ENCODE peak calls at places on chromosomes 2 and 18, in seven cellular contexts. One of them, this sample, is unnamed.
A peak's percentile ranks its signal among the peaks of the same experiment; 100 is the strongest.

GRCh38 chr2:236870401-236870800 is 215.3 kb upstream of the COPS8 start:
- DNase-seq in cardiac fibroblast: no peak
- DNase-seq in heart right ventricle: no peak
- DNase-seq in AG04450: no peak
- DNase-seq in BE2C: no peak
- DNase-seq in cardiac muscle cell: peak; percentile 13
- DNase-seq in CD8-positive, alpha-beta T cell: no peak
- DNase-seq in this sample: no peak

GRCh38 chr18:46356278-46357033 is 252.3 kb downstream of the HAUS1 start:
- DNase-seq in cardiac fibroblast: no peak
- DNase-seq in heart right ventricle: peak; percentile 62
- DNase-seq in AG04450: no peak
- DNase-seq in BE2C: peak; percentile 79
- DNase-seq in cardiac muscle cell: no peak
- DNase-seq in CD8-positive, alpha-beta T cell: no peak
- DNase-seq in this sample: no peak

GRCh38 chr2:25419678-25420242 is 78.0 kb upstream of the DNMT3A start:
- DNase-seq in cardiac fibroblast: no peak
- DNase-seq in heart right ventricle: no peak
- DNase-seq in AG04450: no peak
- DNase-seq in BE2C: no peak
- DNase-seq in cardiac muscle cell: no peak
- DNase-seq in CD8-positive, alpha-beta T cell: no peak
- DNase-seq in this sample: no peak

GRCh38 chr2:181515719-181516118 is 58.5 kb downstream of the ITGA4 start:
- DNase-seq in cardiac fibroblast: no peak
- DNase-seq in heart right ventricle: no peak
- DNase-seq in AG04450: no peak
- DNase-seq in BE2C: no peak
- DNase-seq in cardiac muscle cell: no peak
- DNase-seq in CD8-positive, alpha-beta T cell: no peak
- DNase-seq in this sample: no peak

GRCh38 chr2:232980683-232981082 is 32.4 kb downstream of the NGEF start:
- DNase-seq in cardiac fibroblast: no peak
- DNase-seq in heart right ventricle: no peak
- DNase-seq in AG04450: no peak
- DNase-seq in BE2C: no peak
- DNase-seq in cardiac muscle cell: no peak
- DNase-seq in CD8-positive, alpha-beta T cell: no peak
- DNase-seq in this sample: no peak

GRCh38 chr2:1730047-1730937 is 14.0 kb downstream of the PXDN start:
- DNase-seq in cardiac fibroblast: peak; percentile 77
- DNase-seq in heart right ventricle: peak; percentile 8
- DNase-seq in AG04450: peak; percentile 84
- DNase-seq in BE2C: no peak
- DNase-seq in cardiac muscle cell: peak; percentile 86
- DNase-seq in CD8-positive, alpha-beta T cell: no peak
- DNase-seq in this sample: peak; percentile 97

GRCh38 chr18:74222710-74223497 is 68.9 kb downstream of the CYB5A start:
- DNase-seq in cardiac fibroblast: peak; percentile 23
- DNase-seq in heart right ventricle: no peak
- DNase-seq in AG04450: no peak
- DNase-seq in BE2C: no peak
- DNase-seq in cardiac muscle cell: peak; percentile 32
- DNase-seq in CD8-positive, alpha-beta T cell: no peak
- DNase-seq in this sample: no peak

GRCh38 chr18:62334110-62334509 is 9.0 kb downstream of the TNFRSF11A start:
- DNase-seq in cardiac fibroblast: peak; percentile 69
- DNase-seq in heart right ventricle: no peak
- DNase-seq in AG04450: no peak
- DNase-seq in BE2C: no peak
- DNase-seq in cardiac muscle cell: peak; percentile 35
- DNase-seq in CD8-positive, alpha-beta T cell: no peak
- DNase-seq in this sample: peak; percentile 9

GRCh38 chr18:332007-332406 is 64.2 kb upstream of the THOC1 start:
- DNase-seq in cardiac fibroblast: no peak
- DNase-seq in heart right ventricle: peak; percentile 20
- DNase-seq in AG04450: no peak
- DNase-seq in BE2C: no peak
- DNase-seq in cardiac muscle cell: no peak
- DNase-seq in CD8-positive, alpha-beta T cell: no peak
- DNase-seq in this sample: no peak

DNA sequence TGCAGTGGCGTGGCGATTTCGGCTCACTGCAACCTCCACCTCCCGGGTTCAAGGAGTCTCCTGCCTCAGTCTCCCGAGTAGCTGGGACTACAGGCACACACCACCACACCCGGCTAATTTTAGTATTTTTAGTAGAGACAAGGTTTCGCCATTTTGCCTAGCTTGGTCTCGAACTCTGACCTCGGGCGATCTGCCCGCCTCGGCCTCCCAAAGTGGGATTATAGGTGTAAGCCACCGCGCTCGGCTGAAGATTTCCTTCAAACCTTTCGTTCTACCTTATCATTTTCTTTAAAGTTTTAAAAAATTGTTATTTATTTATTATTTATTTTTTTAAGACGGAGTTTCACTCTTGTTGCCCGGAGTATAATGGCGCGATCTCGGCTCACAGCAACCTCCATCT is 979 bp upstream of the WDR43 start:
- DNase-seq in cardiac fibroblast: no peak
- DNase-seq in heart right ventricle: no peak
- DNase-seq in AG04450: no peak
- DNase-seq in BE2C: no peak
- DNase-seq in cardiac muscle cell: no peak
- DNase-seq in CD8-positive, alpha-beta T cell: no peak
- DNase-seq in this sample: no peak
- TF ChIP-seq CTCF in cardiac fibroblast: no peak
- TF ChIP-seq CTCF in heart right ventricle: no peak
- TF ChIP-seq CTCF in AG04450: no peak
- TF ChIP-seq CTCF in BE2C: no peak
- TF ChIP-seq CTCF in cardiac muscle cell: no peak
- TF ChIP-seq CTCF in CD8-positive, alpha-beta T cell: no peak
- TF ChIP-seq CTCF in this sample: no peak

GRCh38 chr2:38174646-38175096 is 98.7 kb upstream of the CYP1B1 start:
- DNase-seq in cardiac fibroblast: peak; percentile 96
- DNase-seq in heart right ventricle: no peak
- DNase-seq in AG04450: peak; percentile 91
- DNase-seq in BE2C: no peak
- DNase-seq in cardiac muscle cell: peak; percentile 97
- DNase-seq in CD8-positive, alpha-beta T cell: no peak
- DNase-seq in this sample: peak; percentile 100
- H3K4me3 ChIP-seq in cardiac fibroblast: no peak overlapping the region
- H3K4me3 ChIP-seq in heart right ventricle: no peak overlapping the region
- H3K4me3 ChIP-seq in AG04450: no peak overlapping the region
- H3K4me3 ChIP-seq in BE2C: no peak overlapping the region
- H3K4me3 ChIP-seq in cardiac muscle cell: no peak overlapping the region
- H3K4me3 ChIP-seq in CD8-positive, alpha-beta T cell: no peak overlapping the region
- H3K4me3 ChIP-seq in this sample: no peak overlapping the region

GRCh38 chr18:52715421-52715820 is 375.4 kb downstream of the DCC start:
- DNase-seq in cardiac fibroblast: no peak
- DNase-seq in heart right ventricle: no peak
- DNase-seq in AG04450: no peak
- DNase-seq in BE2C: no peak
- DNase-seq in cardiac muscle cell: no peak
- DNase-seq in CD8-positive, alpha-beta T cell: no peak
- DNase-seq in this sample: no peak

GRCh38 chr18:52715961-52716360 is 376.0 kb downstream of the DCC start:
- DNase-seq in cardiac fibroblast: no peak
- DNase-seq in heart right ventricle: no peak
- DNase-seq in AG04450: no peak
- DNase-seq in BE2C: no peak
- DNase-seq in cardiac muscle cell: no peak
- DNase-seq in CD8-positive, alpha-beta T cell: no peak
- DNase-seq in this sample: no peak

GRCh38 chr18:52722904-52723303 is 382.9 kb downstream of the DCC start:
- DNase-seq in cardiac fibroblast: no peak
- DNase-seq in heart right ventricle: no peak
- DNase-seq in AG04450: no peak
- DNase-seq in BE2C: no peak
- DNase-seq in cardiac muscle cell: no peak
- DNase-seq in CD8-positive, alpha-beta T cell: no peak
- DNase-seq in this sample: no peak

DNA sequence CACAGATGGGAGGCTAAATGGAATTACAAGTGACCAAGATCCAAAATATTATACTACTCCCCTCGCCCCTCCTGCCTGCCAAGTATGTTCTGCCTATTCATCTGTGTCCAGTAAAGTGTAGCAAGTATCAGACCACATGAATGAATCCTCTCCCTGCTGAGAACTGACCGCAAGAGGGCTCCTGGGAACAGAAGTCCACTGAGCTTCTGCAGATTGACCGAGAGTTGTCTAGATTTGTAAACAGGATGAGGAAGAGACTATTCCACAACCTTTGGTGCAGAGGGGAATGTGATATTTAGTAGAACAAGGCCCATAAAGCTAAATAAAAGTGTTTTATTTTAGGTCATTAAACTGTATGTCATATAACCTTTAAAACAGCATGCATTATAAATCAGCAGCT is 376.9 kb downstream of the DCC start:
- DNase-seq in cardiac fibroblast: peak; percentile 6
- DNase-seq in heart right ventricle: peak; percentile 6
- DNase-seq in AG04450: no peak
- DNase-seq in BE2C: peak; percentile 4
- DNase-seq in cardiac muscle cell: peak; percentile 2
- DNase-seq in CD8-positive, alpha-beta T cell: no peak
- DNase-seq in this sample: peak; percentile 22
- TF ChIP-seq CTCF in cardiac fibroblast: no peak
- TF ChIP-seq CTCF in heart right ventricle: peak; percentile 37
- TF ChIP-seq CTCF in AG04450: peak; percentile 44
- TF ChIP-seq CTCF in BE2C: no peak
- TF ChIP-seq CTCF in cardiac muscle cell: no peak
- TF ChIP-seq CTCF in CD8-positive, alpha-beta T cell: no peak
- TF ChIP-seq CTCF in this sample: peak; percentile 32

GRCh38 chr2:148022351-148022750 is 1.5 kb downstream of the MBD5 start:
- DNase-seq in cardiac fibroblast: no peak
- DNase-seq in heart right ventricle: no peak
- DNase-seq in AG04450: no peak
- DNase-seq in BE2C: no peak
- DNase-seq in cardiac muscle cell: no peak
- DNase-seq in CD8-positive, alpha-beta T cell: no peak
- DNase-seq in this sample: no peak

GRCh38 chr2:148026573-148026972 is 5.7 kb downstream of the MBD5 start:
- DNase-seq in cardiac fibroblast: no peak
- DNase-seq in heart right ventricle: no peak
- DNase-seq in AG04450: no peak
- DNase-seq in BE2C: no peak
- DNase-seq in cardiac muscle cell: no peak
- DNase-seq in CD8-positive, alpha-beta T cell: no peak
- DNase-seq in this sample: no peak

GRCh38 chr2:148022882-148023281 is 2.0 kb downstream of the MBD5 start:
- DNase-seq in cardiac fibroblast: no peak
- DNase-seq in heart right ventricle: no peak
- DNase-seq in AG04450: no peak
- DNase-seq in BE2C: no peak
- DNase-seq in cardiac muscle cell: no peak
- DNase-seq in CD8-positive, alpha-beta T cell: no peak
- DNase-seq in this sample: no peak

GRCh38 chr2:148021059-148021985 is at the start of gene MBD5:
- DNase-seq in cardiac fibroblast: peak; percentile 70
- DNase-seq in heart right ventricle: no peak
- DNase-seq in AG04450: peak; percentile 13
- DNase-seq in BE2C: peak; percentile 39
- DNase-seq in cardiac muscle cell: peak; percentile 71
- DNase-seq in CD8-positive, alpha-beta T cell: peak; percentile 82
- DNase-seq in this sample: peak; percentile 55

GRCh38 chr2:148023861-148024260 is 3.0 kb downstream of the MBD5 start:
- DNase-seq in cardiac fibroblast: no peak
- DNase-seq in heart right ventricle: no peak
- DNase-seq in AG04450: no peak
- DNase-seq in BE2C: no peak
- DNase-seq in cardiac muscle cell: no peak
- DNase-seq in CD8-positive, alpha-beta T cell: no peak
- DNase-seq in this sample: no peak
- H3K4me3 ChIP-seq in cardiac fibroblast: no peak overlapping the region
- H3K4me3 ChIP-seq in heart right ventricle: no peak overlapping the region
- H3K4me3 ChIP-seq in AG04450: peak overlapping the region; percentile 11
- H3K4me3 ChIP-seq in BE2C: no peak overlapping the region
- H3K4me3 ChIP-seq in cardiac muscle cell: no peak overlapping the region
- H3K4me3 ChIP-seq in CD8-positive, alpha-beta T cell: no peak overlapping the region
- H3K4me3 ChIP-seq in this sample: no peak overlapping the region

GRCh38 chr2:45236268-45236667 is 227.0 kb upstream of the SIX2 start:
- DNase-seq in cardiac fibroblast: no peak
- DNase-seq in heart right ventricle: no peak
- DNase-seq in AG04450: no peak
- DNase-seq in BE2C: no peak
- DNase-seq in cardiac muscle cell: no peak
- DNase-seq in CD8-positive, alpha-beta T cell: no peak
- DNase-seq in this sample: no peak

GRCh38 chr2:45233301-45233700 is 224.0 kb upstream of the SIX2 start:
- DNase-seq in cardiac fibroblast: peak; percentile 91
- DNase-seq in heart right ventricle: no peak
- DNase-seq in AG04450: no peak
- DNase-seq in BE2C: no peak
- DNase-seq in cardiac muscle cell: peak; percentile 84
- DNase-seq in CD8-positive, alpha-beta T cell: no peak
- DNase-seq in this sample: peak; percentile 55

GRCh38 chr2:45237850-45238542 is 228.7 kb upstream of the SIX2 start:
- DNase-seq in cardiac fibroblast: peak; percentile 98
- DNase-seq in heart right ventricle: no peak
- DNase-seq in AG04450: peak; percentile 79
- DNase-seq in BE2C: no peak
- DNase-seq in cardiac muscle cell: peak; percentile 96
- DNase-seq in CD8-positive, alpha-beta T cell: no peak
- DNase-seq in this sample: peak; percentile 96

GRCh38 chr2:45241061-45241561 is 231.9 kb upstream of the SIX2 start:
- DNase-seq in cardiac fibroblast: peak; percentile 78
- DNase-seq in heart right ventricle: no peak
- DNase-seq in AG04450: no peak
- DNase-seq in BE2C: no peak
- DNase-seq in cardiac muscle cell: peak; percentile 52
- DNase-seq in CD8-positive, alpha-beta T cell: no peak
- DNase-seq in this sample: peak; percentile 62

DNA sequence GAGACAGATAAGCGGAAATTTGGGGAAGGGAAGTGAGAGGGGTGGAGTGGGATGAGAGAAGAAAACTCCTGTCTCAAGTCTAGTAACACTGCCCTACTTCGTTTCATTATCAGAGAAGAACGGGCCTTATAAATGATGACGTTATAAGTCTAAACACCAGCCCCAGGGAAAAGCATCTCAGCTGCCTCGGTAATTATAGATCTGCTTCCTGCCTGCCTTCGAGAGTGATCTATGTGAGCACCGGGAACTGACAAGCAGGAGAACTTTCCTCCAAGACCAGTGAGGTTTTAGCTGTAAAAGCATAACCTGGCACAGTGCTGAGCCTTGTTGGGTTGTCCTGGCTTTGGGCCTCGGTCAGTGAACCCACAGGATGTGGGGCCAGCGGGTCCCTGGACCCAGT is 227.9 kb upstream of the SIX2 start:
- DNase-seq in cardiac fibroblast: peak; percentile 69
- DNase-seq in heart right ventricle: no peak
- DNase-seq in AG04450: no peak
- DNase-seq in BE2C: no peak
- DNase-seq in cardiac muscle cell: peak; percentile 38
- DNase-seq in CD8-positive, alpha-beta T cell: no peak
- DNase-seq in this sample: no peak
- TF ChIP-seq CTCF in cardiac fibroblast: no peak
- TF ChIP-seq CTCF in heart right ventricle: no peak
- TF ChIP-seq CTCF in AG04450: no peak
- TF ChIP-seq CTCF in BE2C: no peak
- TF ChIP-seq CTCF in cardiac muscle cell: no peak
- TF ChIP-seq CTCF in CD8-positive, alpha-beta T cell: no peak
- TF ChIP-seq CTCF in this sample: no peak